ENCODE peak calls at places on chromosome 1, in five cellular contexts. One of them, this sample, is unnamed.
A peak's percentile ranks its signal among the peaks of the same experiment; 100 is the strongest.

GRCh38 chr1:100037665-100038400 is 68.0 kb downstream of the SLC35A3 start:
- DNase-seq in GM23248: peak; percentile 98
- DNase-seq in OCI-LY7: peak; percentile 90
- DNase-seq in PC-3: peak; percentile 85
- DNase-seq in HCT116: peak; percentile 45
- DNase-seq in this sample: peak; percentile 91

GRCh38 chr1:227773558-227773957 is 38.3 kb downstream of the SNAP47 start:
- DNase-seq in GM23248: no peak
- DNase-seq in OCI-LY7: no peak
- DNase-seq in PC-3: no peak
- DNase-seq in HCT116: no peak
- DNase-seq in this sample: no peak

GRCh38 chr1:3912809-3913685 is 13.0 kb upstream of the C1orf174 start:
- DNase-seq in GM23248: no peak
- DNase-seq in OCI-LY7: no peak
- DNase-seq in PC-3: no peak
- DNase-seq in HCT116: no peak
- DNase-seq in this sample: no peak

GRCh38 chr1:150162862-150163706 is 13.4 kb downstream of the PLEKHO1 start:
- DNase-seq in GM23248: peak; percentile 98
- DNase-seq in OCI-LY7: peak; percentile 49
- DNase-seq in PC-3: peak; percentile 50
- DNase-seq in HCT116: no peak
- DNase-seq in this sample: peak; percentile 97

GRCh38 chr1:229552732-229553131 is 5.8 kb downstream of the ABCB10 start:
- DNase-seq in GM23248: no peak
- DNase-seq in OCI-LY7: no peak
- DNase-seq in PC-3: no peak
- DNase-seq in HCT116: no peak
- DNase-seq in this sample: peak; percentile 5

GRCh38 chr1:53557830-53558784 is 98.9 kb downstream of the DMRTB1 start:
- DNase-seq in GM23248: no peak
- DNase-seq in OCI-LY7: no peak
- DNase-seq in PC-3: no peak
- DNase-seq in HCT116: no peak
- DNase-seq in this sample: no peak

GRCh38 chr1:230314142-230314470 is 112.0 kb downstream of the PGBD5 start:
- DNase-seq in GM23248: no peak
- DNase-seq in OCI-LY7: no peak
- DNase-seq in PC-3: no peak
- DNase-seq in HCT116: no peak
- DNase-seq in this sample: no peak

GRCh38 chr1:25435315-25436103 is 4.8 kb downstream of the MACO1 start:
- DNase-seq in GM23248: no peak
- DNase-seq in OCI-LY7: peak; percentile 22
- DNase-seq in PC-3: no peak
- DNase-seq in HCT116: no peak
- DNase-seq in this sample: no peak

GRCh38 chr1:77220687-77221463 is 1.6 kb upstream of the PIGK start:
- DNase-seq in GM23248: peak; percentile 67
- DNase-seq in OCI-LY7: no peak
- DNase-seq in PC-3: peak; percentile 35
- DNase-seq in HCT116: no peak
- DNase-seq in this sample: no peak

GRCh38 chr1:77926561-77927357 is 38.3 kb downstream of the NEXN start:
- DNase-seq in GM23248: peak; percentile 43
- DNase-seq in OCI-LY7: no peak
- DNase-seq in PC-3: no peak
- DNase-seq in HCT116: no peak
- DNase-seq in this sample: no peak

GRCh38 chr1:167088746-167089417 is 1.3 kb downstream of the GPA33 start:
- DNase-seq in GM23248: no peak
- DNase-seq in OCI-LY7: no peak
- DNase-seq in PC-3: no peak
- DNase-seq in HCT116: no peak
- DNase-seq in this sample: no peak

GRCh38 chr1:27339213-27339612 is 2.6 kb upstream of the SYTL1 start:
- DNase-seq in GM23248: no peak
- DNase-seq in OCI-LY7: no peak
- DNase-seq in PC-3: no peak
- DNase-seq in HCT116: no peak
- DNase-seq in this sample: no peak

GRCh38 chr1:119714583-119714982 is 2.8 kb downstream of the PHGDH start:
- DNase-seq in GM23248: peak; percentile 41
- DNase-seq in OCI-LY7: no peak
- DNase-seq in PC-3: no peak
- DNase-seq in HCT116: no peak
- DNase-seq in this sample: peak; percentile 38

GRCh38 chr1:109793486-109794318 is 30.0 kb upstream of the EPS8L3 start:
- DNase-seq in GM23248: peak; percentile 96
- DNase-seq in OCI-LY7: no peak
- DNase-seq in PC-3: peak; percentile 52
- DNase-seq in HCT116: peak; percentile 16
- DNase-seq in this sample: peak; percentile 45

GRCh38 chr1:177983824-177984528 is 14.1 kb upstream of the SEC16B start:
- DNase-seq in GM23248: peak; percentile 97
- DNase-seq in OCI-LY7: no peak
- DNase-seq in PC-3: peak; percentile 8
- DNase-seq in HCT116: no peak
- DNase-seq in this sample: peak; percentile 59

GRCh38 chr1:7707527-7707926 is 63.6 kb upstream of the VAMP3 start:
- DNase-seq in GM23248: peak; percentile 20
- DNase-seq in OCI-LY7: no peak
- DNase-seq in PC-3: no peak
- DNase-seq in HCT116: no peak
- DNase-seq in this sample: no peak

GRCh38 chr1:66374561-66375111 is 159.3 kb upstream of the SGIP1 start:
- DNase-seq in GM23248: peak; percentile 93
- DNase-seq in OCI-LY7: peak; percentile 41
- DNase-seq in PC-3: peak; percentile 80
- DNase-seq in HCT116: no peak
- DNase-seq in this sample: no peak

GRCh38 chr1:201937624-201938212 is 8.6 kb downstream of the LMOD1 start:
- DNase-seq in GM23248: peak; percentile 72
- DNase-seq in OCI-LY7: no peak
- DNase-seq in PC-3: peak; percentile 49
- DNase-seq in HCT116: no peak
- DNase-seq in this sample: no peak

GRCh38 chr1:244163861-244164562 is 112.9 kb downstream of the ZBTB18 start:
- DNase-seq in GM23248: peak; percentile 95
- DNase-seq in OCI-LY7: no peak
- DNase-seq in PC-3: peak; percentile 99
- DNase-seq in HCT116: peak; percentile 83
- DNase-seq in this sample: peak; percentile 84

GRCh38 chr1:76209648-76210047 is 135.1 kb downstream of the ST6GALNAC3 start:
- DNase-seq in GM23248: no peak
- DNase-seq in OCI-LY7: no peak
- DNase-seq in PC-3: no peak
- DNase-seq in HCT116: no peak
- DNase-seq in this sample: no peak

GRCh38 chr1:65471901-65472332 is 51.4 kb downstream of the LEPR start:
- DNase-seq in GM23248: peak; percentile 29
- DNase-seq in OCI-LY7: no peak
- DNase-seq in PC-3: no peak
- DNase-seq in HCT116: no peak
- DNase-seq in this sample: no peak

GRCh38 chr1:12316331-12316730 is 86.5 kb downstream of the VPS13D start:
- DNase-seq in GM23248: peak; percentile 69
- DNase-seq in OCI-LY7: no peak
- DNase-seq in PC-3: no peak
- DNase-seq in HCT116: no peak
- DNase-seq in this sample: no peak

GRCh38 chr1:183101841-183102276 is 78.6 kb downstream of the LAMC1 start:
- DNase-seq in GM23248: peak; percentile 30
- DNase-seq in OCI-LY7: peak; percentile 60
- DNase-seq in PC-3: no peak
- DNase-seq in HCT116: no peak
- DNase-seq in this sample: no peak

GRCh38 chr1:178682886-178683285 is 42.2 kb upstream of the RALGPS2 start:
- DNase-seq in GM23248: peak; percentile 5
- DNase-seq in OCI-LY7: no peak
- DNase-seq in PC-3: no peak
- DNase-seq in HCT116: no peak
- DNase-seq in this sample: no peak

GRCh38 chr1:26550946-26551345 is 21.4 kb downstream of the RPS6KA1 start:
- DNase-seq in GM23248: no peak
- DNase-seq in OCI-LY7: no peak
- DNase-seq in PC-3: no peak
- DNase-seq in HCT116: no peak
- DNase-seq in this sample: no peak

GRCh38 chr1:68117416-68117815 is 67.0 kb upstream of the DIRAS3 start:
- DNase-seq in GM23248: no peak
- DNase-seq in OCI-LY7: no peak
- DNase-seq in PC-3: no peak
- DNase-seq in HCT116: no peak
- DNase-seq in this sample: no peak

GRCh38 chr1:60577036-60577435 is 503.5 kb upstream of the C1orf87 start:
- DNase-seq in GM23248: no peak
- DNase-seq in OCI-LY7: no peak
- DNase-seq in PC-3: no peak
- DNase-seq in HCT116: no peak
- DNase-seq in this sample: no peak
- TF ChIP-seq EZH2phosphoT487 in GM23248: no peak
- TF ChIP-seq EZH2phosphoT487 in OCI-LY7: no peak
- TF ChIP-seq EZH2phosphoT487 in PC-3: no peak
- TF ChIP-seq EZH2phosphoT487 in HCT116: no peak
- TF ChIP-seq EZH2phosphoT487 in this sample: no peak

GRCh38 chr1:231499148-231499763 is 29.2 kb upstream of the TSNAX start:
- DNase-seq in GM23248: no peak
- DNase-seq in OCI-LY7: peak; percentile 5
- DNase-seq in PC-3: no peak
- DNase-seq in HCT116: no peak
- DNase-seq in this sample: no peak

GRCh38 chr1:231497629-231498152 is 30.8 kb upstream of the TSNAX start:
- DNase-seq in GM23248: no peak
- DNase-seq in OCI-LY7: no peak
- DNase-seq in PC-3: no peak
- DNase-seq in HCT116: no peak
- DNase-seq in this sample: no peak

GRCh38 chr1:231493421-231494185 is 34.9 kb upstream of the TSNAX start:
- DNase-seq in GM23248: peak; percentile 29
- DNase-seq in OCI-LY7: no peak
- DNase-seq in PC-3: no peak
- DNase-seq in HCT116: no peak
- DNase-seq in this sample: no peak

DNA sequence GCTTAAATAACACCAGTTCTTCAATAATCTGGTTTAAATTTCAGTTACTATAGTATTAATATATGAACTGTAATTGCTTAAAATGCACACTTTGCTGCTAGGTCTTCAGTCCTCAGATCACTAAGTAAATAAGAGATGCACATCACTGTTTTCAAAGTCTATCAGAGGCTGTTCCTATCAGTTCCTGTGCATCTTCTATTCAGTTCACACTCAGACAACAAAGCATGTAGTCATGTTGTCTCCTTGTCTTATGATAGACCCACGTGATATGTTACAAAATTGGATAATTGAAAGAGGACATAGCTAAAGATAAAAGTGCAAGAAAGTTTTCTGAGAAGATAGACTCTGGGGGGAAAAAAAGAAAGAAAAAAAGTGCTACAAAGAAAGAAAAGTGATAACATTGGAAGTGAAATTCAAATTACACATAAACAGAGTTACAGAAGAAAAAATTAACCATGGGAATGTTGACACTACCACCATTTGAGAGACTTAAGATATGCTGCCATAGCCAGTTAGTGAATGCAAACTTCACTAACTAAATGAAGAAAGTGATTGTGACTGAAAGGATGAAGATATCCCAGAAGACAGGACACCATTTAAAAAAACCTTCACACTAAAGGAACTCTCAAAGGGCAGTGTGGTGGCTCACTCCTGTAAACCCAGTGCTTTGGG is 33.9 kb upstream of the TSNAX start:
- DNase-seq in GM23248: no peak
- DNase-seq in OCI-LY7: no peak
- DNase-seq in PC-3: no peak
- DNase-seq in HCT116: no peak
- DNase-seq in this sample: no peak
- TF ChIP-seq EZH2phosphoT487 in GM23248: no peak
- TF ChIP-seq EZH2phosphoT487 in OCI-LY7: no peak
- TF ChIP-seq EZH2phosphoT487 in PC-3: no peak
- TF ChIP-seq EZH2phosphoT487 in HCT116: no peak
- TF ChIP-seq EZH2phosphoT487 in this sample: no peak

GRCh38 chr1:199691540-199691939 is 336.0 kb upstream of the NR5A2 start:
- DNase-seq in GM23248: peak; percentile 86
- DNase-seq in OCI-LY7: no peak
- DNase-seq in PC-3: peak; percentile 65
- DNase-seq in HCT116: peak; percentile 42
- DNase-seq in this sample: peak; percentile 32
- TF ChIP-seq EZH2phosphoT487 in GM23248: peak; percentile 68
- TF ChIP-seq EZH2phosphoT487 in OCI-LY7: no peak
- TF ChIP-seq EZH2phosphoT487 in PC-3: no peak
- TF ChIP-seq EZH2phosphoT487 in HCT116: no peak
- TF ChIP-seq EZH2phosphoT487 in this sample: no peak

DNA sequence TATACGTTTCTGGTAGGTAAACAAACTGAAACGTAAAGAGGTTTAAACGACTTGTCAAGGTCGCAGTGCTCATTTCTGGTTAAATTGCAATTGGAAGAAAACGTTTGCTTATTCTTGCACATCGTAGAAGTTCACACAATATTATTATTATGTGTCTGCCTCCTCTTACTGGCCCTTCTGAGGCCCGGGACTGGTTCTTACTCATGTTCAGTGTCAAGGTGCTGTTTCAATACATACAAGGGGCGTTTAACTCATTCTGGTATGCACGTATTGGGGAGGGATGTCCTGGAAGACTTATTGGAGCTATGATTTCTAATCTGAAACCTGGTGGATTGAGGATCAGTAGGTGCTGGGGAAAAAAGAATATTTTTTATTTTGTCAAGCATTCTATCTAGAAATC is 932 bp downstream of the RPF1 start:
- DNase-seq in GM23248: peak; percentile 46
- DNase-seq in OCI-LY7: no peak
- DNase-seq in PC-3: no peak
- DNase-seq in HCT116: no peak
- DNase-seq in this sample: no peak
- TF ChIP-seq EZH2phosphoT487 in GM23248: no peak
- TF ChIP-seq EZH2phosphoT487 in OCI-LY7: no peak
- TF ChIP-seq EZH2phosphoT487 in PC-3: no peak
- TF ChIP-seq EZH2phosphoT487 in HCT116: no peak
- TF ChIP-seq EZH2phosphoT487 in this sample: no peak